ENCODE peak calls at places on chromosomes 1 and 21, in nine cellular contexts. X, V, U, R, L, M, Y, B and I are unnamed samples.

GRCh38 chr1:8665824-8666223 is 151.6 kb downstream of the RERE start:
- DNase-seq in X (no peak), V (no peak), U (no peak), R (no peak), L (no peak), M (no peak), Y (no peak), B (no peak), I (no peak)

GRCh38 chr1:15090373-15090772 is 63.2 kb upstream of the TMEM51 start:
- DNase-seq in X (no peak), V (no peak), U (peak), R (no peak), L (no peak), M (peak), Y (no peak), B (no peak), I (peak)

GRCh38 chr1:209513226-209513625 is 70.3 kb upstream of the CAMK1G start:
- DNase-seq in X (no peak), V (no peak), U (peak), R (peak), L (no peak), M (peak), Y (no peak), B (no peak), I (peak)

GRCh38 chr1:172320723-172321122 is 99.8 kb upstream of the C1orf105 start:
- DNase-seq in X (no peak), V (no peak), U (no peak), R (no peak), L (no peak), M (no peak), Y (no peak), B (no peak), I (no peak)

GRCh38 chr1:117059334-117059677 is 820 bp upstream of the TTF2 start:
- DNase-seq in X (peak), V (peak), U (no peak), R (peak), L (no peak), M (peak), Y (peak), B (no peak), I (peak)

GRCh38 chr1:77412069-77412793 is 130.4 kb downstream of the AK5 start:
- DNase-seq in X (no peak), V (no peak), U (no peak), R (peak), L (no peak), M (no peak), Y (no peak), B (no peak), I (no peak)

GRCh38 chr1:227742738-227743715 is 7.8 kb downstream of the SNAP47 start:
- DNase-seq in X (no peak), V (no peak), U (no peak), R (no peak), L (no peak), M (no peak), Y (no peak), B (no peak), I (no peak)

GRCh38 chr1:109186704-109187071 is 27.0 kb upstream of the SARS1 start:
- DNase-seq in X (no peak), V (peak), U (no peak), R (no peak), L (no peak), M (no peak), Y (no peak), B (peak), I (no peak)

GRCh38 chr1:246789454-246790339 is 65.5 kb downstream of the SCCPDH start:
- DNase-seq in X (no peak), V (no peak), U (no peak), R (no peak), L (no peak), M (no peak), Y (no peak), B (no peak), I (no peak)

GRCh38 chr1:209456878-209457277 is 126.6 kb upstream of the CAMK1G start:
- DNase-seq in X (no peak), V (no peak), U (no peak), R (no peak), L (no peak), M (no peak), Y (no peak), B (peak), I (no peak)

GRCh38 chr1:82896036-82896435 is 1095.3 kb downstream of the ADGRL2 start:
- DNase-seq in X (no peak), V (no peak), U (no peak), R (no peak), L (no peak), M (no peak), Y (no peak), B (no peak), I (no peak)

GRCh38 chr1:243944429-243945160 is 94.6 kb upstream of the AKT3 start:
- DNase-seq in X (no peak), V (no peak), U (no peak), R (peak), L (no peak), M (no peak), Y (no peak), B (no peak), I (no peak)

GRCh38 chr1:37392051-37392450 is 82.3 kb upstream of the ZC3H12A start:
- DNase-seq in X (no peak), V (no peak), U (no peak), R (no peak), L (no peak), M (no peak), Y (no peak), B (no peak), I (no peak)

GRCh38 chr21:43274022-43274945 is 105.5 kb downstream of the CRYAA start:
- DNase-seq in X (no peak), V (peak), U (no peak), R (no peak), L (no peak), M (no peak), Y (no peak), B (no peak), I (no peak)

GRCh38 chr1:100164702-100165101 is 13.4 kb downstream of the LRRC39 start:
- DNase-seq in X (no peak), V (no peak), U (no peak), R (no peak), L (no peak), M (no peak), Y (no peak), B (no peak), I (no peak)

GRCh38 chr1:97461782-97462181 is 459.1 kb downstream of the DPYD start:
- DNase-seq in X (no peak), V (no peak), U (peak), R (no peak), L (no peak), M (no peak), Y (no peak), B (peak), I (no peak)

GRCh38 chr1:202811296-202812175 is 782 bp downstream of the PCAT6 start:
- DNase-seq in X (peak), V (peak), U (no peak), R (peak), L (no peak), M (no peak), Y (no peak), B (no peak), I (no peak)